ENCODE peak calls at places on chromosomes 16 and 17, in six cellular contexts. One of them, this sample, is unnamed.

GRCh38 chr17:7932949-7933348 is 943 bp downstream of the CNTROB start:
- DNase-seq in Peyer's patch: peak; percentile 53
- DNase-seq in stomach: peak; percentile 45
- DNase-seq in psoas muscle: peak; percentile 31
- DNase-seq in substantia nigra: no peak
- DNase-seq in lower lobe of right lung: peak; percentile 67
- DNase-seq in this sample: no peak

GRCh38 chr17:10526517-10526916 is 8.2 kb upstream of the MYH1 start:
- DNase-seq in Peyer's patch: no peak
- DNase-seq in lower lobe of right lung: no peak
- DNase-seq in psoas muscle: no peak
- DNase-seq in substantia nigra: no peak
- DNase-seq in stomach: no peak
- DNase-seq in this sample: no peak

GRCh38 chr16:9818702-9819101 is 363.5 kb downstream of the GRIN2A start:
- DNase-seq in substantia nigra: no peak
- DNase-seq in stomach: no peak
- DNase-seq in lower lobe of right lung: no peak
- DNase-seq in psoas muscle: no peak
- DNase-seq in Peyer's patch: no peak
- DNase-seq in this sample: no peak

GRCh38 chr16:54957403-54957802 is 26.7 kb downstream of the IRX5 start:
- DNase-seq in stomach: peak; percentile 57
- DNase-seq in substantia nigra: no peak
- DNase-seq in Peyer's patch: no peak
- DNase-seq in psoas muscle: no peak
- DNase-seq in lower lobe of right lung: no peak
- DNase-seq in this sample: no peak

GRCh38 chr16:25108054-25108453 is 3.5 kb upstream of the LCMT1 start:
- DNase-seq in substantia nigra: no peak
- DNase-seq in psoas muscle: no peak
- DNase-seq in Peyer's patch: peak; percentile 59
- DNase-seq in stomach: no peak
- DNase-seq in lower lobe of right lung: no peak
- DNase-seq in this sample: no peak

GRCh38 chr16:81445926-81446317 is 1.3 kb downstream of the CMIP start:
- DNase-seq in substantia nigra: no peak
- DNase-seq in stomach: no peak
- DNase-seq in Peyer's patch: no peak
- DNase-seq in lower lobe of right lung: no peak
- DNase-seq in psoas muscle: no peak
- DNase-seq in this sample: no peak

GRCh38 chr16:20905576-20905975 is 5.0 kb downstream of the LYRM1 start:
- DNase-seq in substantia nigra: no peak
- DNase-seq in stomach: no peak
- DNase-seq in Peyer's patch: no peak
- DNase-seq in lower lobe of right lung: no peak
- DNase-seq in psoas muscle: no peak
- DNase-seq in this sample: no peak

GRCh38 chr17:1730345-1731193 is 6.1 kb downstream of the WDR81 start:
- DNase-seq in substantia nigra: no peak
- DNase-seq in lower lobe of right lung: peak; percentile 84
- DNase-seq in stomach: peak; percentile 61
- DNase-seq in psoas muscle: peak; percentile 92
- DNase-seq in Peyer's patch: peak; percentile 82
- DNase-seq in this sample: no peak

GRCh38 chr17:17822189-17822978 is 14.4 kb downstream of the SREBF1 start:
- DNase-seq in Peyer's patch: no peak
- DNase-seq in lower lobe of right lung: no peak
- DNase-seq in substantia nigra: peak; percentile 92
- DNase-seq in psoas muscle: peak; percentile 86
- DNase-seq in stomach: peak; percentile 68
- DNase-seq in this sample: peak; percentile 79

GRCh38 chr17:63658366-63658765 is 36.1 kb downstream of the MAP3K3 start:
- DNase-seq in stomach: no peak
- DNase-seq in lower lobe of right lung: no peak
- DNase-seq in substantia nigra: no peak
- DNase-seq in psoas muscle: no peak
- DNase-seq in Peyer's patch: no peak
- DNase-seq in this sample: no peak

GRCh38 chr17:39732586-39732985 is 2.3 kb upstream of the MIEN1 start:
- DNase-seq in Peyer's patch: no peak
- DNase-seq in lower lobe of right lung: no peak
- DNase-seq in psoas muscle: no peak
- DNase-seq in stomach: no peak
- DNase-seq in substantia nigra: no peak
- DNase-seq in this sample: no peak

GRCh38 chr16:47511882-47512281 is 50.8 kb downstream of the PHKB start:
- DNase-seq in psoas muscle: no peak
- DNase-seq in substantia nigra: no peak
- DNase-seq in lower lobe of right lung: no peak
- DNase-seq in stomach: no peak
- DNase-seq in Peyer's patch: no peak
- DNase-seq in this sample: no peak

GRCh38 chr16:68086336-68086821 is 1.2 kb downstream of the NFATC3 start:
- DNase-seq in Peyer's patch: no peak
- DNase-seq in lower lobe of right lung: no peak
- DNase-seq in psoas muscle: no peak
- DNase-seq in stomach: no peak
- DNase-seq in substantia nigra: no peak
- DNase-seq in this sample: no peak

GRCh38 chr17:16281351-16281750 is 64.3 kb downstream of the PIGL start:
- DNase-seq in Peyer's patch: no peak
- DNase-seq in stomach: no peak
- DNase-seq in psoas muscle: no peak
- DNase-seq in substantia nigra: no peak
- DNase-seq in lower lobe of right lung: no peak
- DNase-seq in this sample: no peak

GRCh38 chr16:2205967-2206313 is 686 bp downstream of the MLST8 start:
- DNase-seq in psoas muscle: no peak
- DNase-seq in lower lobe of right lung: peak; percentile 59
- DNase-seq in stomach: no peak
- DNase-seq in Peyer's patch: no peak
- DNase-seq in substantia nigra: no peak
- DNase-seq in this sample: peak; percentile 70

GRCh38 chr16:2206780-2207433 is 1.7 kb downstream of the MLST8 start:
- DNase-seq in psoas muscle: no peak
- DNase-seq in Peyer's patch: no peak
- DNase-seq in lower lobe of right lung: peak; percentile 49
- DNase-seq in substantia nigra: no peak
- DNase-seq in stomach: no peak
- DNase-seq in this sample: no peak

GRCh38 chr16:2205104-2205966 is at the start of gene MLST8:
- DNase-seq in substantia nigra: peak; percentile 81
- DNase-seq in psoas muscle: peak; percentile 88
- DNase-seq in Peyer's patch: peak; percentile 93
- DNase-seq in lower lobe of right lung: peak; percentile 91
- DNase-seq in stomach: peak; percentile 87
- DNase-seq in this sample: peak; percentile 83

GRCh38 chr16:2207872-2208271 is 2.6 kb downstream of the MLST8 start:
- DNase-seq in stomach: no peak
- DNase-seq in lower lobe of right lung: no peak
- DNase-seq in substantia nigra: no peak
- DNase-seq in psoas muscle: no peak
- DNase-seq in Peyer's patch: no peak
- DNase-seq in this sample: no peak

DNA sequence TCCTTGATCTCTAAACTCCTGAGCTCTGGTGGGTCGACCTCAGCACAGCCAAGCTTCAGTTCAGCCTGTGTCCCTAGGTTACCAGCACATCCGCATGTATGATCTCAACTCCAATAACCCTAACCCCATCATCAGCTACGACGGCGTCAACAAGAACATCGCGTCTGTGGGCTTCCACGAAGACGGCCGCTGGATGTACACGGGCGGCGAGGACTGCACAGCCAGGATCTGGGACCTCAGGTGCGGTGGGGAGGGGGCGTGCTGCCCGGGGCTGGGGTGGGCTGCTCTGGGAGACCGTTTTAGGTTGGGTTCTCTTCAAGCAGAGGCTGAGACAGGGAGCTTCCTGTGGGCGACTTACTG is 1.1 kb downstream of the MLST8 start:
- DNase-seq in psoas muscle: no peak
- DNase-seq in Peyer's patch: no peak
- DNase-seq in stomach: no peak
- DNase-seq in lower lobe of right lung: peak; percentile 41
- DNase-seq in substantia nigra: no peak
- DNase-seq in this sample: no peak
- H3K27ac ChIP-seq in psoas muscle: peak overlapping the region; percentile 95
- H3K27ac ChIP-seq in Peyer's patch: peak overlapping the region; percentile 99
- H3K27ac ChIP-seq in stomach: peak overlapping the region; percentile 95
- H3K27ac ChIP-seq in lower lobe of right lung: peak overlapping the region; percentile 99
- H3K27ac ChIP-seq in substantia nigra: peak overlapping the region; percentile 99
- H3K27ac ChIP-seq in this sample: peak overlapping the region; percentile 99

GRCh38 chr16:3534126-3534525 is 33.3 kb downstream of the CLUAP1 start:
- DNase-seq in Peyer's patch: no peak
- DNase-seq in stomach: no peak
- DNase-seq in psoas muscle: no peak
- DNase-seq in substantia nigra: no peak
- DNase-seq in lower lobe of right lung: no peak
- DNase-seq in this sample: no peak

GRCh38 chr16:3538222-3538621 is 37.4 kb downstream of the CLUAP1 start:
- DNase-seq in substantia nigra: no peak
- DNase-seq in stomach: no peak
- DNase-seq in lower lobe of right lung: no peak
- DNase-seq in psoas muscle: no peak
- DNase-seq in Peyer's patch: no peak
- DNase-seq in this sample: no peak

GRCh38 chr16:3536271-3536671 is 35.5 kb downstream of the CLUAP1 start:
- DNase-seq in Peyer's patch: no peak
- DNase-seq in lower lobe of right lung: no peak
- DNase-seq in stomach: no peak
- DNase-seq in psoas muscle: no peak
- DNase-seq in substantia nigra: no peak
- DNase-seq in this sample: no peak

GRCh38 chr16:3532741-3533140 is 31.9 kb downstream of the CLUAP1 start:
- DNase-seq in lower lobe of right lung: no peak
- DNase-seq in stomach: no peak
- DNase-seq in psoas muscle: no peak
- DNase-seq in Peyer's patch: peak; percentile 33
- DNase-seq in substantia nigra: no peak
- DNase-seq in this sample: no peak

GRCh38 chr16:3536851-3537250 is 36.0 kb downstream of the CLUAP1 start:
- DNase-seq in stomach: no peak
- DNase-seq in substantia nigra: no peak
- DNase-seq in lower lobe of right lung: no peak
- DNase-seq in Peyer's patch: no peak
- DNase-seq in psoas muscle: no peak
- DNase-seq in this sample: peak; percentile 46
- H3K27ac ChIP-seq in stomach: no peak overlapping the region
- H3K27ac ChIP-seq in substantia nigra: no peak overlapping the region
- H3K27ac ChIP-seq in lower lobe of right lung: no peak overlapping the region
- H3K27ac ChIP-seq in Peyer's patch: no peak overlapping the region
- H3K27ac ChIP-seq in psoas muscle: no peak overlapping the region
- H3K27ac ChIP-seq in this sample: no peak overlapping the region

GRCh38 chr16:4682616-4683254 is 10.6 kb upstream of the NUDT16L1 start:
- DNase-seq in Peyer's patch: peak; percentile 67
- DNase-seq in lower lobe of right lung: peak; percentile 76
- DNase-seq in substantia nigra: peak; percentile 71
- DNase-seq in stomach: peak; percentile 79
- DNase-seq in psoas muscle: no peak
- DNase-seq in this sample: no peak
- H3K27ac ChIP-seq in Peyer's patch: no peak overlapping the region
- H3K27ac ChIP-seq in lower lobe of right lung: peak overlapping the region; percentile 11
- H3K27ac ChIP-seq in substantia nigra: peak overlapping the region; percentile 55
- H3K27ac ChIP-seq in stomach: no peak overlapping the region
- H3K27ac ChIP-seq in psoas muscle: peak overlapping the region; percentile 36
- H3K27ac ChIP-seq in this sample: peak overlapping the region; percentile 4

DNA sequence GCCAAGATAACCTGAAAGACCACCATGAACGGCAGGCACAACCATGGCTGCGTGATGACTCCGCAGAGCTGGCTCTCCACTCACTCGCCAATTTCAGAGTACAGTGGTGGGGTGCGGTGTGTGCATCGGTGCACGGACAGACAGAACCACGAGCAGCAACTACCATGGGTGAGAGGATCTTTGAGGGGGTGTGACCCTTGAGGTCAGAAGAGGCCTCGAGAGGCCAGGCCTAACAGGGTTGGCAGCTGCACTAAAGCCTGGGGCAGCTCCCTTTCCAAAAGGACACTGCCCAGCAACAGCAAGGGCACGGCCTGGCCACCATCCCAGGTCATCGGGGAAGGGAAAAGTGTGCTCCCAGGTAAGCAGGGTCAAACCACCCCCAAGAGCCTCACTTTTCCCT is 1.9 kb upstream of the ECI1 start:
- DNase-seq in psoas muscle: no peak
- DNase-seq in Peyer's patch: no peak
- DNase-seq in lower lobe of right lung: peak; percentile 36
- DNase-seq in substantia nigra: no peak
- DNase-seq in stomach: no peak
- DNase-seq in this sample: no peak
- H3K27ac ChIP-seq in psoas muscle: no peak overlapping the region
- H3K27ac ChIP-seq in Peyer's patch: peak overlapping the region; percentile 90
- H3K27ac ChIP-seq in lower lobe of right lung: no peak overlapping the region
- H3K27ac ChIP-seq in substantia nigra: no peak overlapping the region
- H3K27ac ChIP-seq in stomach: no peak overlapping the region
- H3K27ac ChIP-seq in this sample: no peak overlapping the region

DNA sequence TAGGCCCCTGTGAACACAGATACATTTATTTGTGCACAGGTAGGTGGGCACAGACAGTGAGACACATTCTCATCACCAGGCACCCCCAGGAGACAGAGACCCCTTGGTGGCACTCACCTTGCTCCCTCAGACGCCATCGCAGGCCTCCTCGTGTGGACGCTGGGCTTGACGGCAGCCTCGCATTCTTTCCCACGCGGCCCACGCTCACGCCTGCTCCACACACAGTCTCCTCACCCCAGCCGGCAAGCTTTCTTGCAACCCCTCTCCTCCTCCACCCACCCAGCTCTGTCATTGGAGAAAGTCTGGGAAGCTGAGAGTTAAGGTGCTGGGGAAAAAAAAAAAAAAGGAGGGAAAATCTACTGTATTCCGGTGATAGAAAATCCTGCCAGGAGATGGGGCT is 14.8 kb downstream of the SGCA start:
- DNase-seq in lower lobe of right lung: peak; percentile 27
- DNase-seq in psoas muscle: peak; percentile 8
- DNase-seq in substantia nigra: no peak
- DNase-seq in stomach: no peak
- DNase-seq in Peyer's patch: no peak
- DNase-seq in this sample: no peak
- H3K27ac ChIP-seq in lower lobe of right lung: no peak overlapping the region
- H3K27ac ChIP-seq in psoas muscle: no peak overlapping the region
- H3K27ac ChIP-seq in substantia nigra: peak overlapping the region; percentile 69
- H3K27ac ChIP-seq in stomach: no peak overlapping the region
- H3K27ac ChIP-seq in Peyer's patch: no peak overlapping the region
- H3K27ac ChIP-seq in this sample: peak overlapping the region; percentile 87

GRCh38 chr17:3048727-3049471 is 14.5 kb downstream of the OR1D5 start:
- DNase-seq in stomach: peak; percentile 97
- DNase-seq in lower lobe of right lung: peak; percentile 97
- DNase-seq in substantia nigra: peak; percentile 97
- DNase-seq in psoas muscle: peak; percentile 91
- DNase-seq in Peyer's patch: peak; percentile 97
- DNase-seq in this sample: peak; percentile 100
- H3K27ac ChIP-seq in stomach: peak overlapping the region; percentile 65
- H3K27ac ChIP-seq in lower lobe of right lung: peak overlapping the region; percentile 74
- H3K27ac ChIP-seq in substantia nigra: peak overlapping the region; percentile 86
- H3K27ac ChIP-seq in psoas muscle: no peak overlapping the region
- H3K27ac ChIP-seq in Peyer's patch: peak overlapping the region; percentile 82
- H3K27ac ChIP-seq in this sample: peak overlapping the region; percentile 77

GRCh38 chr17:78000351-78000750 is 41.8 kb downstream of the TNRC6C start:
- DNase-seq in stomach: no peak
- DNase-seq in psoas muscle: no peak
- DNase-seq in substantia nigra: no peak
- DNase-seq in lower lobe of right lung: no peak
- DNase-seq in Peyer's patch: no peak
- DNase-seq in this sample: no peak
- H3K27ac ChIP-seq in stomach: no peak overlapping the region
- H3K27ac ChIP-seq in psoas muscle: peak overlapping the region; percentile 56
- H3K27ac ChIP-seq in substantia nigra: no peak overlapping the region
- H3K27ac ChIP-seq in lower lobe of right lung: no peak overlapping the region
- H3K27ac ChIP-seq in Peyer's patch: no peak overlapping the region
- H3K27ac ChIP-seq in this sample: no peak overlapping the region